ENCODE peak calls at places on chromosomes 3 and 15, in seven cellular contexts. One of them, this sample, is unnamed.

GRCh38 chr15:47975422-47975821 is 145.4 kb upstream of the SLC24A5 start:
- DNase-seq in transverse colon: no peak
- DNase-seq in spleen: no peak
- DNase-seq in HCT116: no peak
- DNase-seq in HL-60: no peak
- DNase-seq in stomach: no peak
- DNase-seq in prostate gland: no peak
- DNase-seq in this sample: no peak

GRCh38 chr15:28989239-28989830 is 103.6 kb downstream of the APBA2 start:
- DNase-seq in transverse colon: no peak
- DNase-seq in spleen: no peak
- DNase-seq in HCT116: no peak
- DNase-seq in HL-60: no peak
- DNase-seq in stomach: no peak
- DNase-seq in prostate gland: no peak
- DNase-seq in this sample: no peak

GRCh38 chr15:37289109-37289765 is 188.9 kb upstream of the MEIS2 start:
- DNase-seq in transverse colon: no peak
- DNase-seq in spleen: no peak
- DNase-seq in HCT116: peak; percentile 8
- DNase-seq in HL-60: no peak
- DNase-seq in stomach: no peak
- DNase-seq in prostate gland: no peak
- DNase-seq in this sample: no peak

GRCh38 chr15:26294062-26294689 is 431.0 kb upstream of the ATP10A start:
- DNase-seq in transverse colon: no peak
- DNase-seq in spleen: no peak
- DNase-seq in HCT116: no peak
- DNase-seq in HL-60: no peak
- DNase-seq in stomach: no peak
- DNase-seq in prostate gland: no peak
- DNase-seq in this sample: no peak

GRCh38 chr3:48716508-48716981 is 476 bp downstream of the IP6K2 start:
- DNase-seq in transverse colon: peak; percentile 35
- DNase-seq in spleen: peak; percentile 77
- DNase-seq in HCT116: no peak
- DNase-seq in HL-60: no peak
- DNase-seq in stomach: no peak
- DNase-seq in prostate gland: no peak
- DNase-seq in this sample: no peak

GRCh38 chr15:84023636-84024035 is 211.9 kb upstream of the GOLGA6L4 start:
- DNase-seq in transverse colon: peak; percentile 15
- DNase-seq in spleen: no peak
- DNase-seq in HCT116: peak; percentile 28
- DNase-seq in HL-60: no peak
- DNase-seq in stomach: no peak
- DNase-seq in prostate gland: peak; percentile 24
- DNase-seq in this sample: no peak

GRCh38 chr15:91142097-91142744 is 42.2 kb downstream of the SV2B start:
- DNase-seq in transverse colon: no peak
- DNase-seq in spleen: no peak
- DNase-seq in HCT116: no peak
- DNase-seq in HL-60: no peak
- DNase-seq in stomach: no peak
- DNase-seq in prostate gland: no peak
- DNase-seq in this sample: no peak

GRCh38 chr3:194042947-194043346 is 93.0 kb upstream of the HES1 start:
- DNase-seq in transverse colon: no peak
- DNase-seq in spleen: no peak
- DNase-seq in HCT116: no peak
- DNase-seq in HL-60: no peak
- DNase-seq in stomach: no peak
- DNase-seq in prostate gland: no peak
- DNase-seq in this sample: no peak

GRCh38 chr15:29668120-29668602 is 154.1 kb downstream of the TJP1 start:
- DNase-seq in transverse colon: peak; percentile 83
- DNase-seq in spleen: no peak
- DNase-seq in HCT116: peak; percentile 93
- DNase-seq in HL-60: peak; percentile 1
- DNase-seq in stomach: peak; percentile 85
- DNase-seq in prostate gland: peak; percentile 57
- DNase-seq in this sample: no peak

GRCh38 chr15:99976811-99977271 is 243.6 kb upstream of the LYSMD4 start:
- DNase-seq in transverse colon: no peak
- DNase-seq in spleen: no peak
- DNase-seq in HCT116: no peak
- DNase-seq in HL-60: peak; percentile 22
- DNase-seq in stomach: no peak
- DNase-seq in prostate gland: peak; percentile 66
- DNase-seq in this sample: no peak

GRCh38 chr3:197953881-197954280 is 3.9 kb downstream of the RPL35A start:
- DNase-seq in transverse colon: no peak
- DNase-seq in spleen: no peak
- DNase-seq in HCT116: no peak
- DNase-seq in HL-60: no peak
- DNase-seq in stomach: no peak
- DNase-seq in prostate gland: no peak
- DNase-seq in this sample: no peak

GRCh38 chr15:44580105-44580504 is 43.2 kb downstream of the EIF3J start:
- DNase-seq in transverse colon: no peak
- DNase-seq in spleen: no peak
- DNase-seq in HCT116: no peak
- DNase-seq in HL-60: no peak
- DNase-seq in stomach: no peak
- DNase-seq in prostate gland: no peak
- DNase-seq in this sample: no peak

GRCh38 chr15:44585633-44586032 is 48.7 kb downstream of the EIF3J start:
- DNase-seq in transverse colon: no peak
- DNase-seq in spleen: no peak
- DNase-seq in HCT116: no peak
- DNase-seq in HL-60: no peak
- DNase-seq in stomach: no peak
- DNase-seq in prostate gland: no peak
- DNase-seq in this sample: no peak

GRCh38 chr15:44588541-44588940 is 51.6 kb downstream of the EIF3J start:
- DNase-seq in transverse colon: no peak
- DNase-seq in spleen: no peak
- DNase-seq in HCT116: no peak
- DNase-seq in HL-60: no peak
- DNase-seq in stomach: no peak
- DNase-seq in prostate gland: no peak
- DNase-seq in this sample: no peak

DNA sequence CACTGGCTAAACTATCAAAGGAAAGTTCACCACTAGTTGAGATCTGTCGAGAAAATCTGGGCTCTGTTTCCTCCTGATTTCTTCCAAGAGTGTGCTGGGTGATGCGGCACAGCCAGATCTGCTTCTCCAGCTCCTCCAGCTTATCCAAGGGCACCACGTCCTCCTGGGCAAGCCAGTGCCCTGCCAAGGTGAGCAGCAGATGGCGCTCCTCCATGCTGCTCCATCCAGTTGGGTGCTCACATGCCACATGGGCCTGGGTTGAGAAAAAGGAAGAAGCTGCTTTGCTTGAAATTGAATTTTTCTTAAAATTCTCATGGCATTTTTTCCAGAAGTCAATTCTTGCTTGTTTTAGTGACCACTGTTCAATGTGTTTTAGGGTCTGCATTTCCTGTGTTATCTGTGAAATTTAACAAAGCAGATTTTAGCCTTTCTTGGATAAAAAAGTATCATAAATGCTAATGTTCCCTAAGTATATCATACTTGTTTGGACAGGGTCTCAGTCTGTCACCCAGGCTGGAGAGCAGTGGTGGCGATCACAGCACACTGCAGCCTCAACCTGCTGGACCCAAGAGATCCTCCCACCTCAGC is 47.3 kb downstream of the EIF3J start:
- DNase-seq in transverse colon: peak; percentile 49
- DNase-seq in spleen: peak; percentile 84
- DNase-seq in HCT116: peak; percentile 26
- DNase-seq in HL-60: no peak
- DNase-seq in stomach: peak; percentile 64
- DNase-seq in prostate gland: no peak
- DNase-seq in this sample: no peak
- TF ChIP-seq CTCF in transverse colon: peak; percentile 19
- TF ChIP-seq CTCF in spleen: peak; percentile 20
- TF ChIP-seq CTCF in HCT116: peak; percentile 84
- TF ChIP-seq CTCF in HL-60: peak; percentile 63
- TF ChIP-seq CTCF in stomach: no peak
- TF ChIP-seq CTCF in prostate gland: no peak
- TF ChIP-seq CTCF in this sample: no peak

GRCh38 chr3:30538787-30539186 is 67.6 kb upstream of the TGFBR2 start:
- DNase-seq in transverse colon: no peak
- DNase-seq in spleen: no peak
- DNase-seq in HCT116: peak; percentile 4
- DNase-seq in HL-60: no peak
- DNase-seq in stomach: no peak
- DNase-seq in prostate gland: no peak
- DNase-seq in this sample: no peak

GRCh38 chr3:30531017-30531570 is 75.3 kb upstream of the TGFBR2 start:
- DNase-seq in transverse colon: no peak
- DNase-seq in spleen: no peak
- DNase-seq in HCT116: no peak
- DNase-seq in HL-60: no peak
- DNase-seq in stomach: no peak
- DNase-seq in prostate gland: no peak
- DNase-seq in this sample: no peak

GRCh38 chr3:30539214-30539613 is 67.2 kb upstream of the TGFBR2 start:
- DNase-seq in transverse colon: no peak
- DNase-seq in spleen: no peak
- DNase-seq in HCT116: peak; percentile 19
- DNase-seq in HL-60: no peak
- DNase-seq in stomach: no peak
- DNase-seq in prostate gland: no peak
- DNase-seq in this sample: no peak

GRCh38 chr3:30539772-30540171 is 66.6 kb upstream of the TGFBR2 start:
- DNase-seq in transverse colon: no peak
- DNase-seq in spleen: no peak
- DNase-seq in HCT116: no peak
- DNase-seq in HL-60: no peak
- DNase-seq in stomach: no peak
- DNase-seq in prostate gland: no peak
- DNase-seq in this sample: no peak

GRCh38 chr3:30535515-30535914 is 70.9 kb upstream of the TGFBR2 start:
- DNase-seq in transverse colon: no peak
- DNase-seq in spleen: no peak
- DNase-seq in HCT116: no peak
- DNase-seq in HL-60: no peak
- DNase-seq in stomach: no peak
- DNase-seq in prostate gland: no peak
- DNase-seq in this sample: no peak
- TF ChIP-seq POLR2AphosphoS5 in transverse colon: no peak
- TF ChIP-seq POLR2AphosphoS5 in spleen: no peak
- TF ChIP-seq POLR2AphosphoS5 in HCT116: no peak
- TF ChIP-seq POLR2AphosphoS5 in HL-60: no peak
- TF ChIP-seq POLR2AphosphoS5 in stomach: no peak
- TF ChIP-seq POLR2AphosphoS5 in prostate gland: no peak
- TF ChIP-seq POLR2AphosphoS5 in this sample: no peak

GRCh38 chr15:96037584-96037983 is 292.9 kb upstream of the NR2F2 start:
- DNase-seq in transverse colon: no peak
- DNase-seq in spleen: no peak
- DNase-seq in HCT116: no peak
- DNase-seq in HL-60: peak; percentile 20
- DNase-seq in stomach: no peak
- DNase-seq in prostate gland: no peak
- DNase-seq in this sample: no peak

GRCh38 chr15:96038650-96039049 is 291.9 kb upstream of the NR2F2 start:
- DNase-seq in transverse colon: no peak
- DNase-seq in spleen: no peak
- DNase-seq in HCT116: no peak
- DNase-seq in HL-60: no peak
- DNase-seq in stomach: no peak
- DNase-seq in prostate gland: no peak
- DNase-seq in this sample: no peak

GRCh38 chr15:96029172-96029571 is 301.3 kb upstream of the NR2F2 start:
- DNase-seq in transverse colon: no peak
- DNase-seq in spleen: no peak
- DNase-seq in HCT116: no peak
- DNase-seq in HL-60: no peak
- DNase-seq in stomach: no peak
- DNase-seq in prostate gland: peak; percentile 11
- DNase-seq in this sample: no peak

GRCh38 chr15:96031426-96031825 is 299.1 kb upstream of the NR2F2 start:
- DNase-seq in transverse colon: no peak
- DNase-seq in spleen: no peak
- DNase-seq in HCT116: no peak
- DNase-seq in HL-60: no peak
- DNase-seq in stomach: no peak
- DNase-seq in prostate gland: no peak
- DNase-seq in this sample: no peak

DNA sequence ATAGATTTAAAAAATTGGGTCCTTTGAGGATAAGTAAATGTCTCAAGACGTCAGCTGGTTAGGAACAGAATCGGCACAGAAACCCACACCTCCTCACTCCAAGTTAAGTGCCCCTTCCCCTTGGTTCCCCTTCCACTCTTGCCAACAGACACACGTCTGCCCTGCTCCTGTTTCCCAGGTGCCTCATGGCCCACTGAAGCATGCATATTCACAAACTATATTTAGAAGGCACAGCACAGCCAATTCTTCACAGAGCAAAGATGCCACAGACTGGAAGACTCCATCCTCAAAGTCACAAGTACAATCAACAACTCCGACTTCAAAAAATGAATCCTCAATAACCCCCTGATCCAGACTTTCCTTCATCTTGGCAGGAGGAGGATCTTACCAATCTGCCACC is 295.4 kb upstream of the NR2F2 start:
- DNase-seq in transverse colon: no peak
- DNase-seq in spleen: no peak
- DNase-seq in HCT116: no peak
- DNase-seq in HL-60: no peak
- DNase-seq in stomach: no peak
- DNase-seq in prostate gland: no peak
- DNase-seq in this sample: no peak
- H3K27me3 ChIP-seq in transverse colon: no peaks in the 10 kb centered on the region
- H3K27me3 ChIP-seq in spleen: peaks cover 15% of the 10 kb centered on the region
- H3K27me3 ChIP-seq in HCT116: no peaks in the 10 kb centered on the region
- H3K27me3 ChIP-seq in HL-60: no peaks in the 10 kb centered on the region
- H3K27me3 ChIP-seq in stomach: no peaks in the 10 kb centered on the region
- H3K27me3 ChIP-seq in prostate gland: no peaks in the 10 kb centered on the region
- H3K27me3 ChIP-seq in this sample: no peaks in the 10 kb centered on the region

DNA sequence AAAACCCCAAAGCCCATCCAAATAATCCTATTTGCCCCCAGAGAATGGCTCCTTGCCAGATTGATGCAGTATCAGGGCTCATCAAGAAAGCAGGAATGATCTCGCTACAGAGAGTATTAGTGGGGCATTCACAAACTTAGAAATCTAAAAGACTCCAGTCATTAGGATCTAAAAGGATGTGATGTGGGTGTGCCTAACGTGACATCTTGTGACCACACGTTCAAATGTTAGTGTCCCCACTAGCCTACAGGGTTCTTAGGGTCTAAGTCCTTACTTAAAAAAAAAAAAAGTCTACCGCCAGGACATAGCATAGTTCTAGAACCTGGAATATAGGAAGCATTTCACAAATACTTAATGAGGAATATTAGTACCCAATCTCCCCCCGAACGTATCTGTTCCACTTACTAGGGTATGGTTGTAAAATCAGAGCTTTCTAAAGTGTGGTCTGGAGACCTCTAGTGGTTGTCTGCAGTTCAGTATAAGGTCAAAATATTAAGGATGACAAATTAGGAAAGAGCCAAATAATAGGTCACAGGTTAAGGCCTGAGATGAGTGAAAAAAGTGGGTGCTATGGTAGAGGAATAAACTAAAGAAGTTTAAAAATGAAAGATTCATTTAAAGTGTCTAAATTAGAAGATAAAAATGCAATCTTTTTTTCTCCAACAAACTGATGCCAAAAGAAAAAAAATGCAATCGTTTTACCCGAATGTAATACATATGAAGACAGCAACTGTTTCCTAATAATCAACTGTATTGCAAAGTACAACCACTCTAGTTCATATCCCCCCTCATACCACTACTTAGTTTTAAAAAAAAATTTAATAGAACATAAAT is 4.2 kb upstream of the CHRM5 start:
- DNase-seq in transverse colon: no peak
- DNase-seq in spleen: no peak
- DNase-seq in HCT116: peak; percentile 12
- DNase-seq in HL-60: peak; percentile 6
- DNase-seq in stomach: no peak
- DNase-seq in prostate gland: no peak
- DNase-seq in this sample: no peak
- TF ChIP-seq CTCF in transverse colon: peak; percentile 37
- TF ChIP-seq CTCF in spleen: no peak
- TF ChIP-seq CTCF in HCT116: peak; percentile 76
- TF ChIP-seq CTCF in HL-60: peak; percentile 35
- TF ChIP-seq CTCF in stomach: peak; percentile 27
- TF ChIP-seq CTCF in prostate gland: no peak
- TF ChIP-seq CTCF in this sample: no peak

This sample was measured in breast epithelium.